ENCODE peak calls at places on chromosomes 1 and 21, in six cellular contexts. W is CD8-positive, alpha-beta T cell; N is left ventricle myocardium inferior; V is HepG2; J is AG04450; O is K562. D is an unnamed sample.

GRCh38 chr1:156927215-156928042 is 7.0 kb downstream of the LRRC71 start:
- DNase-seq in W (peak; percentile 64), N (peak; percentile 70), V (peak; percentile 48), J (peak; percentile 26), O (peak; percentile 74), D (peak; percentile 73)

GRCh38 chr1:89908993-89909436 is 85.9 kb upstream of the ZNF326 start:
- DNase-seq in W (no peak), N (no peak), V (no peak), J (no peak), O (no peak), D (no peak)

GRCh38 chr1:225653463-225654276 is 747 bp upstream of the ENAH start:
- DNase-seq in W (no peak), N (peak; percentile 66), V (peak; percentile 45), J (no peak), O (no peak), D (peak; percentile 64)

GRCh38 chr1:165456114-165456513 is 11.2 kb upstream of the RXRG start:
- DNase-seq in W (no peak), N (no peak), V (no peak), J (no peak), O (no peak), D (no peak)

GRCh38 chr1:44653107-44653964 is 20.9 kb downstream of the TMEM53 start:
- DNase-seq in W (no peak), N (no peak), V (no peak), J (no peak), O (no peak), D (no peak)

GRCh38 chr1:15691434-15692032 is 7.4 kb downstream of the PLEKHM2 start:
- DNase-seq in W (no peak), N (peak; percentile 59), V (no peak), J (no peak), O (no peak), D (no peak)

GRCh38 chr1:201385299-201385891 is 7.9 kb upstream of the TNNT2 start:
- DNase-seq in W (peak; percentile 32), N (no peak), V (peak; percentile 62), J (no peak), O (peak; percentile 84), D (peak; percentile 86)

GRCh38 chr1:167791281-167792209 is 69.8 kb downstream of the MPZL1 start:
- DNase-seq in W (no peak), N (no peak), V (no peak), J (peak; percentile 98), O (no peak), D (no peak)

GRCh38 chr1:205293350-205294074 is 28.0 kb downstream of the NUAK2 start:
- DNase-seq in W (no peak), N (no peak), V (no peak), J (no peak), O (no peak), D (no peak)

GRCh38 chr1:217048104-217048707 is 325.0 kb upstream of the ESRRG start:
- DNase-seq in W (no peak), N (no peak), V (no peak), J (no peak), O (no peak), D (no peak)

GRCh38 chr1:233349137-233349536 is 21.6 kb downstream of the MAP3K21 start:
- DNase-seq in W (no peak), N (no peak), V (no peak), J (no peak), O (no peak), D (no peak)

DNA sequence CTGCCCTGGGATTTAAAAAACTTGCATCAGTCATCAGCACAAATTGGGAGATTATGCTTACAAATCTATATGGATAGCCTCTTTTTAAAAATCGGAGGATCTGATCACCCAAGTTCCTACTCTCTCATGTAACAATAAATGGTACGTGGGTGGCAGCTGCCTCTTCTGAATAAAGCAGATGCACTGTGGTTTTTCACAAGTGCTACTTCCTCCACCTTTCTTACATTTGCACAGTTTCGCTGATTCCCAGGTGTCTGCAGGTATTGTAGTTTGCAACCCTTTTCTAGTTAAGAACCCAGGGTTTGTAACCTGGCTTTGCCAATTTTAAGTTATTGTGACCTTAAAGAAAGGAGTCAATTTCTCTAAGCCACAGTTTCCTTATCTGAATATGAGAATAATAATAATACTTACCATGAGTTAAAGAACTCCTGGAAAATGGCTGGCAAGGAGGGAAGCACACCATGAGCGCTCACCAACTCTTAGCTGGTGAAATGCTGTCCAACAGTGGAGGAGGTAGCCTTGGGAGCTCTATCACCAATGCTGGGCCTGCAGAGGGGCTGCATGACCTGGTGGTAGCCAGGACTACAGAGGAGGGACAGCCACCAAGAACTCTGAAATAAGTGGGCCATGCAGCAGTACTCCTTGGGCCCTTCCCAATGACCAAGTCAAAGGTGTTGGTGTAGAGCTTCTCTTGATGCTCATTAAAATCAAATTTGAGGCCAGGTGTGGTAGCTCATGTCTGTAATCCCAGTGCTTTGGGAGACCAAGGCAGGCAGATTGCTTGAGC is 30.2 kb upstream of the KCNA2 start:
- DNase-seq in W (peak; percentile 38), N (no peak), V (no peak), J (no peak), O (no peak), D (no peak)
- H3K27ac ChIP-seq in W (no peak overlapping the region), N (no peak overlapping the region), V (no peak overlapping the region), J (no peak overlapping the region), O (no peak overlapping the region), D (no peak overlapping the region)

GRCh38 chr1:43592974-43593683 is 56.8 kb upstream of the KDM4A start:
- DNase-seq in W (no peak), N (no peak), V (no peak), J (no peak), O (no peak), D (no peak)

GRCh38 chr1:43592051-43592665 is 57.8 kb upstream of the KDM4A start:
- DNase-seq in W (no peak), N (no peak), V (no peak), J (no peak), O (no peak), D (no peak)

GRCh38 chr1:43591181-43591580 is 58.8 kb upstream of the KDM4A start:
- DNase-seq in W (no peak), N (no peak), V (no peak), J (no peak), O (no peak), D (no peak)

GRCh38 chr1:43588592-43588991 is 57.9 kb downstream of the PTPRF start:
- DNase-seq in W (no peak), N (no peak), V (no peak), J (no peak), O (no peak), D (no peak)

DNA sequence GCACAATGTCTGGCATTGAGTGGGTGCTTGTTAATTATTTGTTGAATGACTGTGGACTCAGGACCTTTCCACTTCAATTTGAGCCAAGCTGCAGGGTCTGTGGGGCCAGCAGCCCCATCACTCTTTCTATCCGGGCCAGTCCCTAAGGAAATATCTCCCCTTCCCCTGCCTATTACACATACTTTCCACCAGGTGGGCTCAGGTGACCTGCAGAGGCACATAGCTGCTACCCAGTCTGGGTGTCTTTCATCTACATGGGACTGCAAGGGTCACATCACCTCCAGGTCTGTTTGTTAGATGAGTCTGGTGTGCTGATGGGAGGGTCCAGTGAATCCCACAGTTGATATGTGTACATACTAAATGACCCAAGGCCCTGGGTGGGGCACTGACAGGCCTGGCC is 59.6 kb upstream of the KDM4A start:
- DNase-seq in W (no peak), N (no peak), V (peak; percentile 44), J (no peak), O (peak; percentile 43), D (no peak)
- TF ChIP-seq CTCF in W (no peak), N (no peak), V (peak; percentile 66), J (peak; percentile 15), O (peak; percentile 39), D (no peak)

GRCh38 chr1:170661646-170662411 is 2.1 kb upstream of the PRRX1 start:
- DNase-seq in W (no peak), N (no peak), V (no peak), J (no peak), O (no peak), D (no peak)

GRCh38 chr1:170663011-170663410 is 920 bp upstream of the PRRX1 start:
- DNase-seq in W (no peak), N (no peak), V (no peak), J (no peak), O (no peak), D (no peak)

GRCh38 chr1:170660874-170661645 is 2.9 kb upstream of the PRRX1 start:
- DNase-seq in W (no peak), N (no peak), V (no peak), J (no peak), O (no peak), D (no peak)

GRCh38 chr1:170663441-170664282 is at the start of gene PRRX1:
- DNase-seq in W (no peak), N (no peak), V (no peak), J (no peak), O (no peak), D (no peak)

DNA sequence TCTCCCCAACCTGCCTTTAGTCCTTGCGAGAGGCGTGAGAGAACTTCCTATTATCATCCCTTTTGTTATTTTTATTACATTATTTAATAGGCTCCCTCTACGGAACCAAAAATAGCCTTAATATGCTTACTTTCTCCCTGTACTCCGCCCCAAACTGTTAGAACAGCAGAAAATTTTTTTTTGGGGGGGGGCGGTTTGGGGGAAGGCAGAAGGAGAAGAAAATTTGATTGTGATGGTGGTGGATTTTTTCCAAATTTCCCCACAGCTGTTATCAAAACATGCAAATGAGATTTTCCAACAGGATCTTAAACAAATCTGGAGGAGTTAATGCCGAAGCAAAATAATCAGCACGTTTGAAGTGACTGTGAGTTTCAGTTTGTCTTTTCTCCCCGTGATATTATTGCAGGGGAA is 1.4 kb upstream of the PRRX1 start:
- DNase-seq in W (no peak), N (no peak), V (no peak), J (no peak), O (no peak), D (no peak)
- H3K4me3 ChIP-seq in W (no peak overlapping the region), N (peak overlapping the region; percentile 82), V (no peak overlapping the region), J (peak overlapping the region; percentile 94), O (no peak overlapping the region), D (no peak overlapping the region)

GRCh38 chr1:24151175-24151533 is 8.2 kb upstream of the IL22RA1 start:
- DNase-seq in W (no peak), N (no peak), V (peak; percentile 74), J (no peak), O (no peak), D (peak; percentile 71)
- H3K27ac ChIP-seq in W (no peak overlapping the region), N (no peak overlapping the region), V (peak overlapping the region; percentile 10), J (no peak overlapping the region), O (no peak overlapping the region), D (peak overlapping the region; percentile 63)

DNA sequence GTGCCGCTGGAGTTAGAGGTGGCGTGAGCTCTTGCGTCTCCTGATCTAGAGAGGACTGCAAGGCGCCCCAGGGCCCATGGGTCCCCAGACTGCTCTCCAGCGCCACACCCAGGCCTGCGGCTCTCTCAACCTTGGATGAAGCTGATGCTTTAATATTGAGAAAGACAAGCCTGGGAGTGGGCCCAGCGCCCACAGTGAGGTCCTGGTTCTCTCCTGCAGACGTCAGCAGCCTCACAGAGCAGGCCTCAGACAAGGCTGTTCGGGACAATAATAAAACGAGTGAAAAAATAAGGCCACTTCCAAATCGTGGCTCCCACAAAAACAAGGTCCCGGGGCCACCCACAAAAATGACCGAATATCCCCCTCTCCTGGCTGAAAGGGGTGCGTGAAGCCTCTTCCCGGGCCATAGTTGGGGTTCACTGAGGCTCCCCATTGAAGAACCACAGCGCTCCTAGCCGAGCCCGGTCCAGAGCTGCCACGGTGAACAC is 6.0 kb upstream of the DNMT3L start:
- DNase-seq in W (peak; percentile 38), N (no peak), V (peak; percentile 35), J (no peak), O (peak; percentile 81), D (no peak)
- TF ChIP-seq CTCF in W (peak; percentile 16), N (peak; percentile 44), V (peak; percentile 76), J (peak; percentile 25), O (peak; percentile 86), D (no peak)

D was measured in thyroid gland.